ENCODE peak calls at places on chromosome 12, in eight cellular contexts. One of them, this sample, is unnamed. For H3K9me3, the result is how much of the 10 kb centered on the place peaks cover.

GRCh38 chr12:56257491-56258067 is 605 bp downstream of the ANKRD52 start:
- DNase-seq in DND-41: peak
- DNase-seq in IMR-90: peak
- DNase-seq in naive thymus-derived CD4-positive, alpha-beta T cell: no peak
- DNase-seq in neural progenitor cell: peak
- DNase-seq in MG63: peak
- DNase-seq in psoas muscle: no peak
- DNase-seq in small intestine: peak
- DNase-seq in this sample: no peak

GRCh38 chr12:26264215-26264838 is 69.0 kb downstream of the SSPN start:
- DNase-seq in DND-41: no peak
- DNase-seq in IMR-90: no peak
- DNase-seq in naive thymus-derived CD4-positive, alpha-beta T cell: no peak
- DNase-seq in neural progenitor cell: no peak
- DNase-seq in MG63: no peak
- DNase-seq in psoas muscle: no peak
- DNase-seq in small intestine: peak
- DNase-seq in this sample: no peak

GRCh38 chr12:127425474-127425873 is 841.5 kb upstream of the TMEM132C start:
- DNase-seq in DND-41: no peak
- DNase-seq in IMR-90: no peak
- DNase-seq in naive thymus-derived CD4-positive, alpha-beta T cell: no peak
- DNase-seq in neural progenitor cell: no peak
- DNase-seq in MG63: no peak
- DNase-seq in psoas muscle: no peak
- DNase-seq in small intestine: no peak
- DNase-seq in this sample: no peak

GRCh38 chr12:75738486-75738885 is 227.1 kb upstream of the KRR1 start:
- DNase-seq in DND-41: no peak
- DNase-seq in IMR-90: peak
- DNase-seq in naive thymus-derived CD4-positive, alpha-beta T cell: no peak
- DNase-seq in neural progenitor cell: no peak
- DNase-seq in MG63: no peak
- DNase-seq in psoas muscle: no peak
- DNase-seq in small intestine: no peak
- DNase-seq in this sample: no peak

GRCh38 chr12:67239061-67239460 is 30.1 kb upstream of the CAND1 start:
- DNase-seq in DND-41: no peak
- DNase-seq in IMR-90: peak
- DNase-seq in naive thymus-derived CD4-positive, alpha-beta T cell: no peak
- DNase-seq in neural progenitor cell: no peak
- DNase-seq in MG63: no peak
- DNase-seq in psoas muscle: no peak
- DNase-seq in small intestine: no peak
- DNase-seq in this sample: no peak

GRCh38 chr12:43402431-43402830 is 149.6 kb downstream of the ADAMTS20 start:
- DNase-seq in DND-41: no peak
- DNase-seq in IMR-90: peak
- DNase-seq in naive thymus-derived CD4-positive, alpha-beta T cell: no peak
- DNase-seq in neural progenitor cell: no peak
- DNase-seq in MG63: no peak
- DNase-seq in psoas muscle: no peak
- DNase-seq in small intestine: no peak
- DNase-seq in this sample: no peak

GRCh38 chr12:77116277-77116676 is 50.9 kb upstream of the E2F7 start:
- DNase-seq in DND-41: no peak
- DNase-seq in IMR-90: peak
- DNase-seq in naive thymus-derived CD4-positive, alpha-beta T cell: no peak
- DNase-seq in neural progenitor cell: no peak
- DNase-seq in MG63: no peak
- DNase-seq in psoas muscle: no peak
- DNase-seq in small intestine: no peak
- DNase-seq in this sample: no peak

GRCh38 chr12:92717202-92717601 is 14.4 kb downstream of the PLEKHG7 start:
- DNase-seq in DND-41: no peak
- DNase-seq in IMR-90: peak
- DNase-seq in naive thymus-derived CD4-positive, alpha-beta T cell: no peak
- DNase-seq in neural progenitor cell: peak
- DNase-seq in MG63: no peak
- DNase-seq in psoas muscle: no peak
- DNase-seq in small intestine: no peak
- DNase-seq in this sample: no peak

GRCh38 chr12:132951649-132952048 is 4.5 kb downstream of the ZNF605 start:
- DNase-seq in DND-41: no peak
- DNase-seq in IMR-90: no peak
- DNase-seq in naive thymus-derived CD4-positive, alpha-beta T cell: no peak
- DNase-seq in neural progenitor cell: no peak
- DNase-seq in MG63: no peak
- DNase-seq in psoas muscle: no peak
- DNase-seq in small intestine: no peak
- DNase-seq in this sample: no peak

GRCh38 chr12:132950844-132951535 is 5.1 kb downstream of the ZNF605 start:
- DNase-seq in DND-41: no peak
- DNase-seq in IMR-90: no peak
- DNase-seq in naive thymus-derived CD4-positive, alpha-beta T cell: no peak
- DNase-seq in neural progenitor cell: no peak
- DNase-seq in MG63: no peak
- DNase-seq in psoas muscle: no peak
- DNase-seq in small intestine: no peak
- DNase-seq in this sample: no peak

GRCh38 chr12:132953163-132953425 is 3.0 kb downstream of the ZNF605 start:
- DNase-seq in DND-41: no peak
- DNase-seq in IMR-90: no peak
- DNase-seq in naive thymus-derived CD4-positive, alpha-beta T cell: no peak
- DNase-seq in neural progenitor cell: no peak
- DNase-seq in MG63: no peak
- DNase-seq in psoas muscle: no peak
- DNase-seq in small intestine: no peak
- DNase-seq in this sample: no peak

GRCh38 chr12:132953771-132954170 is 2.3 kb downstream of the ZNF605 start:
- DNase-seq in DND-41: no peak
- DNase-seq in IMR-90: no peak
- DNase-seq in naive thymus-derived CD4-positive, alpha-beta T cell: no peak
- DNase-seq in neural progenitor cell: no peak
- DNase-seq in MG63: no peak
- DNase-seq in psoas muscle: no peak
- DNase-seq in small intestine: no peak
- DNase-seq in this sample: no peak

DNA sequence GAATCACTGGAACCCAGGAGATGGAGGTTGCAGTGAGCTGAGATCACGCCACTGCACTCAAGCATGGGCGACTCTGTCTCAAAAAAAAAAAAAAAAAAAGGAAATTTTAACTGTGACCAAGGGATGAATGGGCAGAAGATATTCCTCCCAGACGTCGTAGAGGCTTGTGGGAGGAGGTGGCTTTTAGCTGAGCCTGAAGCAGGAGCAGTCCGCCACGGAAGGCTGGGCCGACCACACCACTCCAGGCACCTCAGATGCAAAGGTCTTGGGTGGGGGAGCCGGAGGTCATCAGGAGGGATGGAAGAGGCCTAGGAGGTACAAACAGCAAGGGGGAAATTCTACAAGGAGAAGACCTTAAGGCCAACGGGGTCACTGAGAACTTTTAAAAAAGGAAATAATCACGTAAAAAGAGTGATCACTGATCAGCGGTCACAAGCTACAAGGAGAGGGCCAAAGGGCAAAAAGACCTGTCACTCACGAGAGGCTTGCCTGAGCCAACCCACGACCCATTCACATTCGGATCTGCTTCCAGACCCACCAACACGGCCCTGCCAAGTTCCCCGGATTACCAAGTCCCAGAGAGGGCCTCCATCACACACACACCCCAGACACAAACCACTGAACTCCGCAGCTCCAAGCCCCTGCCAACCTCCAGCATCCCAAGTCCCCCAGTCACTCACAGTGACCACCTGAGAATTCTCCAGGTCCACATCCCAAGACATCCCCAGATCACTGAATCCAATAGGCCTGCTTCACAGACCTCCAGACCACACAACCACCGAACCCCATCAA is 3.5 kb downstream of the ZNF605 start:
- DNase-seq in DND-41: no peak
- DNase-seq in IMR-90: no peak
- DNase-seq in naive thymus-derived CD4-positive, alpha-beta T cell: no peak
- DNase-seq in neural progenitor cell: no peak
- DNase-seq in MG63: no peak
- DNase-seq in psoas muscle: no peak
- DNase-seq in small intestine: no peak
- DNase-seq in this sample: no peak
- H3K9me3 ChIP-seq in DND-41: half or more
- H3K9me3 ChIP-seq in IMR-90: half or more
- H3K9me3 ChIP-seq in naive thymus-derived CD4-positive, alpha-beta T cell: under half
- H3K9me3 ChIP-seq in neural progenitor cell: under half
- H3K9me3 ChIP-seq in MG63: under half
- H3K9me3 ChIP-seq in psoas muscle: under half
- H3K9me3 ChIP-seq in small intestine: under half
- H3K9me3 ChIP-seq in this sample: under half

DNA sequence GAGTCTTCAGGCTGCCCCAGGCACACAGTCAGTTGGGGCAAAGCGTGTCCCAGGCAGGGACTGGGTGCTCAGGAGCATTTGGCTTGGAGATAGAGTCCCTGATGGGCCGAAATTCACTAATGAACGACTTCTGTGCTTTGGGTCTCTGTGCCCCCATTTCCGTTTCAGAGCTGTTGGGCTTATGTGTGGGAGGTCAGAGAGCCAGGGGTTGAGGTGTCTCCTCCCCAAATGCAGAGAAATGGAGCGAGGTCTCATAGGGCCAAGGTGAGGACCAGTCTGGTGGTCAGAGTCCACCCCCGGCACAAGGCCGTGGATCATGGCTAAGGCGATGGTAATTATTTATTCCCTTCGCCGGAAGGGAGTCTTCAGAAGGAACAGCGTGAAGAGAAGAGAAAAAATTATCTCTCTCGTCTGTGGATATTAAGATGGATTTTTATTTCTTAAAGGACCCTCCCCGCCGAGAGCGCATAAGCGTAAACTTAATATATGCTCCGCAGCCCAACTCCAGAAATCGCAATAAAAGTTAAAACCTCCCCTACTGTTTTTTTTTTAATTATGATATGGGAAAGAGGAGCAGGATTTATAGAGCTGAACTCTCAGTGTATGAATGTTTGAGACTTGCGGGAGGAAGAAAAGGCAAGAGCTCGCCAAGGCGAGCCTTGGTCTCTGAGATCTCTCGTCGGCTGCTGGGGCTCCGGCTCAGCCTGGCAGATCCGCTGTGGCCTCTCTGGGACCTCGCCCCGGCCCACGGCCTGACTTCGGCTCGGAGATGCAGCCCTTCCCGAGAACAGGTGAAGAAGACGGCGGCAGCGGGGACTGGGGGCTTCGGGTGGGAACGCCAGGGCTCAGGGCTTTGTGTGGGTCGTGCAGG is 6.3 kb upstream of the HOXC9 start:
- DNase-seq in DND-41: no peak
- DNase-seq in IMR-90: no peak
- DNase-seq in naive thymus-derived CD4-positive, alpha-beta T cell: no peak
- DNase-seq in neural progenitor cell: no peak
- DNase-seq in MG63: no peak
- DNase-seq in psoas muscle: no peak
- DNase-seq in small intestine: no peak
- DNase-seq in this sample: no peak
- H3K4me3 ChIP-seq in DND-41: no peak
- H3K4me3 ChIP-seq in IMR-90: no peak
- H3K4me3 ChIP-seq in naive thymus-derived CD4-positive, alpha-beta T cell: no peak
- H3K4me3 ChIP-seq in neural progenitor cell: no peak
- H3K4me3 ChIP-seq in MG63: peak
- H3K4me3 ChIP-seq in psoas muscle: peak
- H3K4me3 ChIP-seq in small intestine: no peak
- H3K4me3 ChIP-seq in this sample: no peak

DNA sequence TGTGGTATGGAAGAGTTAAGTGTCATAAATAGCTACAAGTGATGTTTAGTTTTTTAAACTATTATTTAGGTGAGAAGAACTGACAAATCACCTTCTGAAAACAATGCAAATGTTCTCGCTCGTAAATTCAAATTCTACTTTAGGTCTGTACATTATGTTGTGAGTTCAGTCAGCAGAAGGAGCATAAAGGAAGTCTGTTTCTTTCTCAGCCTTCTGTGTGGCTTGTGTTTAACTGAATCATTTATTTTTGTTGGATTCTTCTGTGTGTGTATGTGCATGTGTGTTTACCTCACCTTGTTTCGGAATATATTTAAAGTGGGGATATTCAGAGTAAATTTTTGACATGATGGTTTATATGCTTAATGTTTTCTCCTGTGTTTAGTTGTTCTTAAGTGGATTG is 285.9 kb downstream of the TMTC2 start:
- DNase-seq in DND-41: no peak
- DNase-seq in IMR-90: no peak
- DNase-seq in naive thymus-derived CD4-positive, alpha-beta T cell: no peak
- DNase-seq in neural progenitor cell: no peak
- DNase-seq in MG63: no peak
- DNase-seq in psoas muscle: no peak
- DNase-seq in small intestine: no peak
- DNase-seq in this sample: no peak
- H3K9me3 ChIP-seq in DND-41: under half
- H3K9me3 ChIP-seq in IMR-90: under half
- H3K9me3 ChIP-seq in naive thymus-derived CD4-positive, alpha-beta T cell: under half
- H3K9me3 ChIP-seq in neural progenitor cell: under half
- H3K9me3 ChIP-seq in MG63: under half
- H3K9me3 ChIP-seq in psoas muscle: under half
- H3K9me3 ChIP-seq in small intestine: under half
- H3K9me3 ChIP-seq in this sample: under half

GRCh38 chr12:124173692-124174091 is 121.2 kb upstream of the RFLNA start:
- DNase-seq in DND-41: no peak
- DNase-seq in IMR-90: no peak
- DNase-seq in naive thymus-derived CD4-positive, alpha-beta T cell: no peak
- DNase-seq in neural progenitor cell: no peak
- DNase-seq in MG63: no peak
- DNase-seq in psoas muscle: no peak
- DNase-seq in small intestine: no peak
- DNase-seq in this sample: no peak

GRCh38 chr12:124175731-124176130 is 119.2 kb upstream of the RFLNA start:
- DNase-seq in DND-41: no peak
- DNase-seq in IMR-90: no peak
- DNase-seq in naive thymus-derived CD4-positive, alpha-beta T cell: no peak
- DNase-seq in neural progenitor cell: no peak
- DNase-seq in MG63: no peak
- DNase-seq in psoas muscle: no peak
- DNase-seq in small intestine: no peak
- DNase-seq in this sample: no peak

GRCh38 chr12:124174406-124174805 is 120.5 kb upstream of the RFLNA start:
- DNase-seq in DND-41: no peak
- DNase-seq in IMR-90: no peak
- DNase-seq in naive thymus-derived CD4-positive, alpha-beta T cell: no peak
- DNase-seq in neural progenitor cell: no peak
- DNase-seq in MG63: peak
- DNase-seq in psoas muscle: no peak
- DNase-seq in small intestine: no peak
- DNase-seq in this sample: no peak

GRCh38 chr12:124172646-124173045 is 122.2 kb upstream of the RFLNA start:
- DNase-seq in DND-41: no peak
- DNase-seq in IMR-90: no peak
- DNase-seq in naive thymus-derived CD4-positive, alpha-beta T cell: no peak
- DNase-seq in neural progenitor cell: no peak
- DNase-seq in MG63: no peak
- DNase-seq in psoas muscle: no peak
- DNase-seq in small intestine: no peak
- DNase-seq in this sample: no peak

DNA sequence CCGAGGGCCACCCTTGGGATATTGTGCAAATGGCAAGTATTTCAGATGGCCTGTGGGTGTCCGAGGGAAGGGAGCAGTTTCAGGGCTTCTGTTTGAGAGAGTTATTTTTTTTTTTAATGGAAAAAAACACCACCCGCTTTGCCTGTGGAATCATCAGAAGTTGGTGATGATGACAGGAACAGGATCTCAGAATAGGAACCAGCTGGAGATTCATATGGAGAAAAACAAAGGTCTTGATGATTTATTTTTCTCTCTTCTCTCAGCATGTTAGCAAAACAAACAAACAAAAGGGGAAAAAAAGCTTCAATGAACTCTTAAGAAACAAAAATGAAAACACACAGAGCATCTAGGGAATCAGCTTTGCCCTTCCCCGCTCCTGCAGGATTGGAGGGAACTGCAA is 119.9 kb upstream of the RFLNA start:
- DNase-seq in DND-41: no peak
- DNase-seq in IMR-90: no peak
- DNase-seq in naive thymus-derived CD4-positive, alpha-beta T cell: no peak
- DNase-seq in neural progenitor cell: no peak
- DNase-seq in MG63: no peak
- DNase-seq in psoas muscle: no peak
- DNase-seq in small intestine: no peak
- DNase-seq in this sample: no peak
- H3K4me3 ChIP-seq in DND-41: no peak
- H3K4me3 ChIP-seq in IMR-90: no peak
- H3K4me3 ChIP-seq in naive thymus-derived CD4-positive, alpha-beta T cell: no peak
- H3K4me3 ChIP-seq in neural progenitor cell: no peak
- H3K4me3 ChIP-seq in MG63: no peak
- H3K4me3 ChIP-seq in psoas muscle: no peak
- H3K4me3 ChIP-seq in small intestine: no peak
- H3K4me3 ChIP-seq in this sample: no peak